ENCODE peak calls at places on chromosome 21, in eight cellular contexts. Y, U, X, O, M, Q, E and I are unnamed samples.
A peak's percentile ranks its signal among the peaks of the same experiment; 100 is the strongest.

GRCh38 chr21:18384771-18385170 is 18.8 kb downstream of the TMPRSS15 start:
- ATAC-seq in Y (peak; percentile 45), U (no peak), X (no peak), O (no peak), M (no peak), Q (no peak), E (no peak), I (no peak)

GRCh38 chr21:43754948-43755781 is 20.9 kb downstream of the CSTB start:
- ATAC-seq in Y (peak; percentile 52), U (no peak), X (peak; percentile 50), O (no peak), M (no peak), Q (no peak), E (peak; percentile 18), I (no peak)

GRCh38 chr21:25881524-25882376 is 147.0 kb downstream of the GABPA start:
- ATAC-seq in Y (peak; percentile 84), U (peak; percentile 71), X (peak; percentile 76), O (peak; percentile 48), M (peak; percentile 86), Q (peak; percentile 85), E (peak; percentile 37), I (peak; percentile 76)

GRCh38 chr21:37862536-37862935 is 53.7 kb downstream of the KCNJ6 start:
- ATAC-seq in Y (no peak), U (no peak), X (peak; percentile 84), O (no peak), M (no peak), Q (peak; percentile 58), E (no peak), I (no peak)

GRCh38 chr21:44076316-44076715 is 30.9 kb upstream of the PWP2 start:
- ATAC-seq in Y (no peak), U (no peak), X (no peak), O (no peak), M (no peak), Q (no peak), E (no peak), I (no peak)

GRCh38 chr21:41815652-41816582 is 49.1 kb upstream of the RIPK4 start:
- ATAC-seq in Y (no peak), U (no peak), X (peak; percentile 9), O (peak; percentile 10), M (no peak), Q (peak; percentile 6), E (no peak), I (peak; percentile 8)

GRCh38 chr21:31394309-31394708 is 50.2 kb upstream of the TIAM1 start:
- ATAC-seq in Y (peak; percentile 78), U (peak; percentile 43), X (no peak), O (peak; percentile 79), M (no peak), Q (no peak), E (no peak), I (no peak)

GRCh38 chr21:26883768-26884167 is 38.6 kb upstream of the ADAMTS1 start:
- ATAC-seq in Y (no peak), U (no peak), X (peak; percentile 45), O (no peak), M (no peak), Q (no peak), E (no peak), I (no peak)

GRCh38 chr21:32727478-32727727 is 410 bp downstream of the SYNJ1 start:
- ATAC-seq in Y (no peak), U (no peak), X (no peak), O (peak; percentile 11), M (peak; percentile 0), Q (no peak), E (no peak), I (peak; percentile 21)

GRCh38 chr21:22885614-22886013 is 1887.4 kb downstream of the NCAM2 start:
- ATAC-seq in Y (no peak), U (no peak), X (no peak), O (no peak), M (no peak), Q (no peak), E (peak; percentile 42), I (no peak)

GRCh38 chr21:45373991-45374816 is 30.8 kb upstream of the COL18A1 start:
- ATAC-seq in Y (no peak), U (no peak), X (peak; percentile 37), O (no peak), M (no peak), Q (peak; percentile 35), E (no peak), I (no peak)

GRCh38 chr21:37516998-37517397 is 150.4 kb downstream of the DYRK1A start:
- ATAC-seq in Y (no peak), U (no peak), X (peak; percentile 34), O (no peak), M (no peak), Q (no peak), E (no peak), I (no peak)

GRCh38 chr21:33198346-33199135 is 31.2 kb upstream of the IFNAR2 start:
- ATAC-seq in Y (no peak), U (no peak), X (peak; percentile 79), O (no peak), M (no peak), Q (peak; percentile 75), E (no peak), I (no peak)